ENCODE peak calls at places on chromosomes 13 and 19, in eight cellular contexts. W is AG04449, S is SK-N-SH, A is ascending aorta, D is gastrocnemius medialis, Q is kidney epithelial cell, T is uterus, M is tibial artery. I is an unnamed sample.

GRCh38 chr13:43153436-43154082 is 130.2 kb downstream of the DNAJC15 start:
- DNase-seq in W (peak; percentile 56), S (no peak), A (no peak), D (no peak), Q (peak; percentile 76), T (no peak), M (no peak), I (no peak)

GRCh38 chr19:28694812-28695211 is 518.1 kb downstream of the UQCRFS1 start:
- DNase-seq in W (no peak), S (no peak), A (no peak), D (no peak), Q (no peak), T (no peak), M (no peak), I (no peak)

GRCh38 chr13:76884167-76884566 is 2.0 kb downstream of the KCTD12 start:
- DNase-seq in W (no peak), S (no peak), A (no peak), D (no peak), Q (no peak), T (peak; percentile 38), M (peak; percentile 34), I (peak; percentile 53)

GRCh38 chr13:44312898-44313551 is 60.6 kb upstream of the SERP2 start:
- DNase-seq in W (peak; percentile 76), S (no peak), A (peak; percentile 52), D (no peak), Q (peak; percentile 81), T (no peak), M (no peak), I (no peak)

GRCh38 chr13:50158385-50159165 is 143.3 kb downstream of the KCNRG start:
- DNase-seq in W (no peak), S (no peak), A (no peak), D (no peak), Q (no peak), T (no peak), M (no peak), I (no peak)

GRCh38 chr19:7863157-7863970 is 10.8 kb downstream of the PRR36 start:
- DNase-seq in W (no peak), S (no peak), A (no peak), D (no peak), Q (no peak), T (no peak), M (no peak), I (peak; percentile 65)

GRCh38 chr13:50303963-50304721 is 288.9 kb downstream of the KCNRG start:
- DNase-seq in W (no peak), S (no peak), A (no peak), D (no peak), Q (no peak), T (no peak), M (no peak), I (no peak)

GRCh38 chr13:30832845-30833332 is 73.2 kb upstream of the MEDAG start:
- DNase-seq in W (no peak), S (peak; percentile 82), A (peak; percentile 70), D (no peak), Q (peak; percentile 84), T (peak; percentile 31), M (no peak), I (peak; percentile 79)

GRCh38 chr13:111328803-111329410 is 8.5 kb downstream of the TEX29 start:
- DNase-seq in W (no peak), S (no peak), A (peak; percentile 50), D (no peak), Q (no peak), T (no peak), M (peak; percentile 8), I (no peak)

GRCh38 chr13:80001510-80001842 is 339.4 kb downstream of the SPRY2 start:
- DNase-seq in W (no peak), S (no peak), A (no peak), D (no peak), Q (no peak), T (no peak), M (no peak), I (no peak)

GRCh38 chr19:54684537-54684936 is 21.8 kb downstream of the LILRB4 start:
- DNase-seq in W (no peak), S (no peak), A (no peak), D (no peak), Q (no peak), T (no peak), M (no peak), I (no peak)

GRCh38 chr19:15300533-15301194 is 31.7 kb downstream of the BRD4 start:
- DNase-seq in W (no peak), S (no peak), A (no peak), D (no peak), Q (no peak), T (no peak), M (no peak), I (no peak)

GRCh38 chr13:80339841-80340642 is 884 bp downstream of the SPRY2 start:
- DNase-seq in W (no peak), S (peak; percentile 60), A (peak; percentile 76), D (peak; percentile 48), Q (no peak), T (peak; percentile 43), M (peak; percentile 58), I (peak; percentile 57)

GRCh38 chr19:51016798-51017683 is 2.5 kb downstream of the KLK10 start:
- DNase-seq in W (no peak), S (peak; percentile 83), A (peak; percentile 67), D (no peak), Q (no peak), T (no peak), M (no peak), I (peak; percentile 97)

GRCh38 chr13:110444226-110444653 is 117.3 kb downstream of the RAB20 start:
- DNase-seq in W (no peak), S (no peak), A (peak; percentile 75), D (no peak), Q (no peak), T (peak; percentile 36), M (no peak), I (no peak)

DNA sequence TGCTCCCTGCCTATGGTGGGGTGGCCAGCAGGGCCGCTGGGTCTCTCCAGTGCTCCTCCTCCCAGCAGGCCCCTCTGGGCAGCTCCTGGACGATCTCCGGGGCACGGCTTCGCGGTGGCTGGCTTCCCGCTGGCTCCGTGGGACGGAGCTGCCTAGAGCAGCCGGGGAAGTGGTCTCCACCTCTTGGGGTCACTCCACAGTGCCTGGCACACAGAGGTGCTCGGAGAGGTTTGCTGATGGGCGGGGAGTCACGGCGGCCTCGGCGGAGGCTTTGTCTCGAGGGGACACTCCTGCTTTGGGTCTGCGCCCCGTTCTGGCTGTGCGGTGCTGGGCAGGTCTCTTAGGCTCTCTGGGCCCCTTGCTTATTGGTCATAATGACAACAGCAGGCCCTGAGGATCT is 9.9 kb upstream of the CACTIN start:
- DNase-seq in W (no peak), S (no peak), A (no peak), D (no peak), Q (no peak), T (no peak), M (no peak), I (no peak)
- H3K4me3 ChIP-seq in W (no peak overlapping the region), S (no peak overlapping the region), A (no peak overlapping the region), D (no peak overlapping the region), Q (no peak overlapping the region), T (no peak overlapping the region), M (no peak overlapping the region), I (no peak overlapping the region)

GRCh38 chr19:35040826-35041547 is 534 bp upstream of the HPN start:
- DNase-seq in W (no peak), S (no peak), A (peak; percentile 88), D (peak; percentile 100), Q (no peak), T (peak; percentile 78), M (peak; percentile 93), I (peak; percentile 93)

GRCh38 chr19:35038623-35039512 is 2.7 kb upstream of the HPN start:
- DNase-seq in W (no peak), S (peak; percentile 44), A (peak; percentile 66), D (peak; percentile 86), Q (no peak), T (no peak), M (no peak), I (no peak)

GRCh38 chr19:35040474-35040825 is 1.1 kb upstream of the HPN start:
- DNase-seq in W (no peak), S (no peak), A (peak; percentile 60), D (no peak), Q (no peak), T (no peak), M (no peak), I (peak; percentile 66)

GRCh38 chr19:35039881-35040456 is 1.6 kb upstream of the HPN start:
- DNase-seq in W (no peak), S (no peak), A (peak; percentile 60), D (no peak), Q (no peak), T (no peak), M (no peak), I (peak; percentile 68)

DNA sequence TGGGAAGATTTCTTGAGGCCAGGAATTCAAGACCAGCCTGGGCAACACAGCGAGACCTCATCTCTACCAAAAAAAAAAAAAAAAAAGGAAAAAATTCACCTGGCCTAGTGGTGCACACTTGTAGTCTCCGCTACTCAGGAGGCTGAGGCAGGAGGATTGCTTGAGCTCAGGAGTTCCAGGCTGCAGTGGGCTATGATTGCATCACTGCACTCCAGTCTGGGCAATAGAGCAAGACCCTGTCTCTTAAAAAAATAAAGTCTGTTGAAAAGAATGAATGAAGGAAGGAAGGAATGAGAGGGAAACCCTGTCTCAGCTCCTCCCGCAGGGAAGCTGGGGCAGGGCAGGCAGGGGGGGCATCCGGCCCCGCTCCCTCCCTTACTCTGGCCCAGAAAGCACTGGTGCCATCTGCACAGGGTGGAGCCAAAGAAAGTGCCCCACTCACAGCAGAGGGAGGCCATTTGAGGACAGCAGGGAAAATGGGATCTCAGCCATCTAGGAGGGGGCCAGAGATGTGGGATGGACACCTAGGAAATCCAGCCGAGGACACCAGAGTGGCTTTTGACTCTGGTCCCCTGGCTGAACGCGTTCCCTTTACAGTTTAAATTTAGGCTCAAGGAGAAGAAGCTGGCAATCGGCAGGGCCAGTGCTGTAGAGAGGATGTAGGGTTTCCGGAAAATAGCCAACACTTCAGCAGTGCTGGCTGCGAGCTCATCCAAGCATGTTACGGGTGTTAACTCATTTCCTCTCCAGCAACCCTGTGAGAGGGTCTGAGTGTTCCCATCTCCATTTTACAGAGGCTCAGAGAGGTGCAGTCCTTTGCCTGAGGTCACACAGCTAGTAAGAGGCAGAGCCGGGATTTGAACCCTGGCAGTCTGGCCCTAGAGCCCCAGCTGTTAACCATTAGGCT is 3.6 kb upstream of the HPN start:
- DNase-seq in W (no peak), S (peak; percentile 42), A (peak; percentile 65), D (peak; percentile 92), Q (no peak), T (no peak), M (peak; percentile 56), I (no peak)
- H3K4me3 ChIP-seq in W (no peak overlapping the region), S (no peak overlapping the region), A (no peak overlapping the region), D (no peak overlapping the region), Q (no peak overlapping the region), T (no peak overlapping the region), M (no peak overlapping the region), I (no peak overlapping the region)

DNA sequence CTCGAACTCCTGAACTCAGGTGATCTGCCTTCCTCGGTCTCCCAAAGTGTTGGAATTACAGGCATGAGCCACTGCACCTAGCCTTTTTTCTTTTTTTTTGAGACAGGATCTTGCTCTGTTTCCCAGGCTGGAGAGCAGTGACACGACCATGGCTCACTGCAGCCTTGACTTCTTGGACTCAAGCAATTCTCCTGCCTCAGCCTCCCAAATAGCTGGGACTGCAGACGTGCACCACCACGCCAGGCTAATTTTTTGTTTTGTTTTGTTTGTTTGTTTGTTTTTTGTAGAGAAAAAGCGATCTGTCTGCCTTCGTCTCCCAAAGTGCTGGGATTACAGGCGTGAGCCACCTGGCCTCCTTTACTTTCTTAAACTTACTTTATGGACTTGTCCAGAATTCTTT is 6.5 kb upstream of the SIN3B start:
- DNase-seq in W (no peak), S (no peak), A (no peak), D (no peak), Q (no peak), T (no peak), M (no peak), I (no peak)
- H3K4me3 ChIP-seq in W (no peak overlapping the region), S (no peak overlapping the region), A (no peak overlapping the region), D (no peak overlapping the region), Q (no peak overlapping the region), T (no peak overlapping the region), M (no peak overlapping the region), I (no peak overlapping the region)

GRCh38 chr19:12667903-12668302 is 1.3 kb downstream of the WDR83 start:
- DNase-seq in W (no peak), S (no peak), A (no peak), D (no peak), Q (no peak), T (no peak), M (no peak), I (no peak)
- H3K4me3 ChIP-seq in W (peak overlapping the region; percentile 95), S (peak overlapping the region; percentile 80), A (peak overlapping the region; percentile 71), D (peak overlapping the region; percentile 89), Q (no peak overlapping the region), T (no peak overlapping the region), M (no peak overlapping the region), I (no peak overlapping the region)